ENCODE peak calls at places on chromosomes 13 and 19, in ten cellular contexts. U is HS-5; W is A549; D is cardiac muscle cell; J is effector CD4-positive, alpha-beta T cell; V is IMR-90; M is mesothelial cell of epicardium; B is stimulated activated CD8-positive, alpha-beta memory T cell treated with anti-CD3 and anti-CD28 coated beads, Interleukin-4, amount 100 ng/mL, for 24 hours; G is progenitor cell of endocrine pancreas; F is upper lobe of right lung. O is an unnamed sample.

GRCh38 chr19:13830761-13831481 is 35.7 kb downstream of the ZSWIM4 start:
- DNase-seq in B (no peak), D (no peak), U (no peak), M (no peak), W (no peak), F (no peak), G (no peak), V (no peak), J (no peak), O (peak)

GRCh38 chr13:102569488-102569887 is 27.3 kb upstream of the TPP2 start:
- DNase-seq in U (no peak), B (no peak), W (no peak), D (peak), M (no peak), V (peak), J (no peak), F (no peak), G (no peak), O (no peak)

GRCh38 chr19:3950871-3951861 is 18.3 kb downstream of the NMRK2 start:
- DNase-seq in B (no peak), D (no peak), F (no peak), J (no peak), V (no peak), U (no peak), G (no peak), M (no peak), W (no peak), O (no peak)

GRCh38 chr19:9535934-9536333 is 2.5 kb downstream of the ZNF426 start:
- DNase-seq in F (no peak), M (no peak), D (no peak), W (no peak), V (no peak), B (no peak), J (no peak), U (no peak), G (no peak), O (peak)

GRCh38 chr13:44872751-44873150 is 116.5 kb downstream of the NUFIP1 start:
- DNase-seq in G (no peak), V (no peak), B (no peak), W (no peak), D (peak), M (no peak), U (no peak), F (no peak), J (no peak), O (no peak)

GRCh38 chr13:41402695-41403511 is 54.4 kb upstream of the RGCC start:
- DNase-seq in M (no peak), D (no peak), W (no peak), B (no peak), U (no peak), J (no peak), F (no peak), V (no peak), G (no peak), O (peak)

GRCh38 chr13:24671367-24672117 is 8.7 kb upstream of the ATP12A start:
- DNase-seq in J (no peak), V (peak), F (no peak), D (peak), B (no peak), W (peak), G (no peak), M (peak), U (peak), O (peak)

GRCh38 chr19:3171894-3172679 is 6.5 kb upstream of the S1PR4 start:
- DNase-seq in W (no peak), D (no peak), V (no peak), M (no peak), B (no peak), J (no peak), F (no peak), U (no peak), G (no peak), O (peak)

GRCh38 chr19:46015961-46016425 is 6.9 kb downstream of the PGLYRP1 start:
- DNase-seq in J (peak), W (no peak), D (no peak), V (no peak), G (no peak), F (no peak), B (no peak), U (no peak), M (no peak), O (no peak)

GRCh38 chr19:16153582-16154336 is 10.3 kb downstream of the HSH2D start:
- DNase-seq in W (no peak), U (no peak), J (no peak), M (no peak), V (no peak), B (no peak), G (no peak), D (no peak), F (no peak), O (no peak)

GRCh38 chr19:17576758-17577532 is 21.5 kb downstream of the COLGALT1 start:
- DNase-seq in W (peak), M (no peak), V (no peak), J (no peak), D (peak), G (peak), B (no peak), F (peak), U (no peak), O (peak)

GRCh38 chr13:36163809-36164308 is 32.7 kb upstream of the DCLK1 start:
- DNase-seq in G (no peak), W (no peak), D (peak), V (peak), B (no peak), M (no peak), F (peak), J (no peak), U (peak), O (peak)

GRCh38 chr19:48926909-48927308 is 6.6 kb upstream of the DHDH start:
- DNase-seq in M (peak), B (no peak), W (peak), G (no peak), F (peak), V (peak), U (peak), D (peak), J (no peak), O (peak)

GRCh38 chr19:10816691-10817090 is 19.3 kb downstream of the TMED1 start:
- DNase-seq in F (no peak), G (no peak), V (no peak), B (no peak), D (no peak), J (no peak), M (no peak), W (no peak), U (no peak), O (no peak)

GRCh38 chr19:46875234-46875633 is 14.4 kb downstream of the ARHGAP35 start:
- DNase-seq in D (no peak), U (no peak), G (no peak), V (no peak), M (no peak), F (no peak), J (no peak), W (no peak), B (no peak), O (peak)

GRCh38 chr13:51323824-51324511 is 15.5 kb upstream of the SERPINE3 start:
- DNase-seq in W (no peak), D (no peak), B (no peak), J (no peak), F (no peak), U (no peak), G (no peak), M (peak), V (no peak), O (peak)

GRCh38 chr19:15466851-15467733 is 2.7 kb upstream of the RASAL3 start:
- DNase-seq in B (no peak), D (peak), M (no peak), G (no peak), F (no peak), U (peak), J (peak), V (peak), W (no peak), O (peak)

GRCh38 chr19:2166741-2167738 is 3.3 kb downstream of the DOT1L start:
- DNase-seq in B (no peak), U (no peak), G (no peak), F (peak), W (no peak), J (no peak), D (peak), M (no peak), V (peak), O (peak)

GRCh38 chr13:50344717-50345116 is 329.5 kb downstream of the KCNRG start:
- DNase-seq in V (no peak), D (no peak), M (no peak), G (no peak), B (no peak), W (no peak), J (no peak), F (no peak), U (no peak), O (peak)

GRCh38 chr13:105672911-105673310 is 862.6 kb downstream of the EFNB2 start:
- DNase-seq in B (no peak), V (no peak), D (no peak), J (no peak), U (no peak), F (no peak), M (no peak), G (no peak), W (no peak), O (no peak)

GRCh38 chr19:11088508-11089253 is 582 bp upstream of the LDLR start:
- DNase-seq in G (no peak), J (no peak), D (no peak), V (no peak), B (no peak), F (no peak), U (no peak), M (no peak), W (no peak), O (no peak)

GRCh38 chr13:32639502-32640105 is 53.4 kb downstream of the PDS5B start:
- DNase-seq in V (peak), M (no peak), G (no peak), J (peak), W (peak), D (peak), F (no peak), B (no peak), U (no peak), O (peak)

GRCh38 chr13:87814444-87814843 is 143.3 kb downstream of the SLITRK5 start:
- DNase-seq in F (no peak), M (no peak), W (no peak), J (no peak), B (no peak), V (no peak), G (no peak), U (no peak), D (no peak), O (no peak)

GRCh38 chr19:42199440-42200115 is 17.9 kb downstream of the DEDD2 start:
- DNase-seq in F (peak), D (no peak), W (no peak), J (peak), G (no peak), V (no peak), M (no peak), B (no peak), U (no peak), O (peak)

GRCh38 chr13:56189439-56189838 is 951.3 kb upstream of the PRR20A start:
- DNase-seq in J (no peak), W (no peak), D (no peak), F (no peak), U (no peak), M (no peak), V (no peak), B (no peak), G (no peak), O (no peak)

GRCh38 chr13:50594276-50594970 is 249.1 kb downstream of the DLEU7 start:
- DNase-seq in B (peak), M (no peak), W (no peak), D (no peak), G (peak), V (no peak), U (no peak), F (no peak), J (no peak), O (no peak)

GRCh38 chr13:45546410-45546765 is 69.2 kb downstream of the ERICH6B start:
- DNase-seq in W (no peak), F (no peak), B (no peak), G (no peak), U (no peak), V (no peak), J (no peak), M (no peak), D (no peak), O (no peak)

O was measured in epithelial cell of esophagus.